ENCODE peak calls at places on chromosomes 7 and 10, in ten cellular contexts. U is OCI-LY7; P is brain microvascular endothelial cell; G is CD8-positive, alpha-beta T cell; V is WTC11; L is breast epithelium; Y is stomach; B is ovary; T is A549; I is mucosa of descending colon. M is an unnamed sample.

GRCh38 chr10:116660860-116661259 is 40.1 kb downstream of the PNLIPRP2 start:
- DNase-seq in G (no peak), L (no peak), B (no peak), V (no peak), T (no peak), P (no peak), Y (no peak), I (no peak), U (no peak), M (no peak)

GRCh38 chr10:19651549-19651948 is 164.7 kb upstream of the PLXDC2 start:
- DNase-seq in T (no peak), I (no peak), U (no peak), L (no peak), P (peak; percentile 86), B (no peak), G (no peak), Y (no peak), V (no peak), M (no peak)

GRCh38 chr7:21059069-21059468 is 272.4 kb upstream of the SP8 start:
- DNase-seq in Y (no peak), I (no peak), P (no peak), U (no peak), T (peak; percentile 10), B (no peak), G (no peak), L (no peak), V (no peak), M (no peak)

GRCh38 chr7:133344275-133344674 is 91.4 kb downstream of the EXOC4 start:
- DNase-seq in T (no peak), B (no peak), V (no peak), G (no peak), I (no peak), L (no peak), U (no peak), Y (no peak), P (peak; percentile 9), M (no peak)

GRCh38 chr7:95582578-95583293 is 13.6 kb downstream of the PDK4 start:
- DNase-seq in P (no peak), L (no peak), V (no peak), U (no peak), T (peak; percentile 7), B (no peak), G (no peak), I (no peak), Y (no peak), M (no peak)

GRCh38 chr10:58641095-58641531 is 128.4 kb downstream of the BICC1 start:
- DNase-seq in Y (no peak), L (peak; percentile 41), U (no peak), B (peak; percentile 23), P (peak; percentile 96), G (no peak), V (no peak), I (no peak), T (peak; percentile 94), M (no peak)

GRCh38 chr10:37937864-37938263 is 38.6 kb downstream of the ZNF25 start:
- DNase-seq in U (no peak), I (no peak), P (no peak), V (no peak), L (no peak), G (no peak), Y (no peak), B (no peak), T (no peak), M (no peak)

GRCh38 chr10:91032614-91033248 is 111.8 kb upstream of the ANKRD1 start:
- DNase-seq in L (no peak), I (peak; percentile 26), B (peak; percentile 21), U (no peak), P (no peak), T (no peak), G (no peak), V (no peak), Y (no peak), M (no peak)

GRCh38 chr10:123808286-123808685 is 83.3 kb downstream of the CPXM2 start:
- DNase-seq in T (no peak), U (no peak), Y (no peak), G (no peak), L (no peak), P (no peak), V (no peak), I (no peak), B (no peak), M (no peak)

GRCh38 chr7:70417061-70417655 is 714.8 kb upstream of the GALNT17 start:
- DNase-seq in B (no peak), P (no peak), L (no peak), I (no peak), U (peak; percentile 54), V (peak; percentile 15), Y (no peak), T (no peak), G (no peak), M (no peak)

GRCh38 chr10:74705361-74705980 is 120.9 kb upstream of the KAT6B start:
- DNase-seq in I (no peak), L (no peak), U (no peak), P (no peak), T (no peak), Y (no peak), G (no peak), B (no peak), V (no peak), M (no peak)

GRCh38 chr10:11533328-11533781 is 78.1 kb downstream of the USP6NL start:
- DNase-seq in Y (no peak), G (no peak), L (no peak), V (no peak), P (no peak), B (no peak), I (no peak), T (peak; percentile 30), U (peak; percentile 56), M (no peak)
- TF ChIP-seq CTCF in Y (peak; percentile 23), G (no peak), L (no peak), V (peak; percentile 18), P (peak; percentile 73), B (no peak), I (no peak), T (no peak), U (peak; percentile 66), M (no peak)

GRCh38 chr10:32582946-32583345 is 137.0 kb downstream of the CCDC7 start:
- DNase-seq in U (no peak), G (no peak), I (no peak), B (no peak), Y (no peak), T (peak; percentile 58), P (no peak), V (no peak), L (no peak), M (no peak)

GRCh38 chr10:32577448-32577847 is 131.5 kb downstream of the CCDC7 start:
- DNase-seq in G (no peak), L (no peak), Y (no peak), T (no peak), V (no peak), U (no peak), B (no peak), P (no peak), I (no peak), M (no peak)
- TF ChIP-seq CTCF in G (no peak), L (no peak), Y (no peak), T (no peak), V (no peak), U (no peak), B (no peak), P (no peak), I (no peak), M (no peak)

GRCh38 chr10:101301111-101301731 is 52.7 kb upstream of the BTRC start:
- DNase-seq in B (no peak), G (no peak), T (peak; percentile 73), Y (peak; percentile 52), P (peak; percentile 27), V (peak; percentile 80), I (peak; percentile 19), L (no peak), U (peak; percentile 50), M (no peak)
- TF ChIP-seq CTCF in B (no peak), G (peak; percentile 26), T (peak; percentile 63), Y (no peak), P (peak; percentile 66), V (peak; percentile 20), I (no peak), L (peak; percentile 47), U (peak; percentile 72), M (no peak)

GRCh38 chr7:122289426-122289825 is 15.1 kb downstream of the FEZF1 start:
- DNase-seq in T (no peak), P (no peak), B (no peak), V (no peak), L (no peak), I (no peak), G (no peak), U (no peak), Y (no peak), M (no peak)

GRCh38 chr7:122291189-122291588 is 13.4 kb downstream of the FEZF1 start:
- DNase-seq in B (no peak), Y (no peak), T (no peak), G (no peak), L (no peak), P (no peak), V (no peak), I (no peak), U (no peak), M (no peak)

DNA sequence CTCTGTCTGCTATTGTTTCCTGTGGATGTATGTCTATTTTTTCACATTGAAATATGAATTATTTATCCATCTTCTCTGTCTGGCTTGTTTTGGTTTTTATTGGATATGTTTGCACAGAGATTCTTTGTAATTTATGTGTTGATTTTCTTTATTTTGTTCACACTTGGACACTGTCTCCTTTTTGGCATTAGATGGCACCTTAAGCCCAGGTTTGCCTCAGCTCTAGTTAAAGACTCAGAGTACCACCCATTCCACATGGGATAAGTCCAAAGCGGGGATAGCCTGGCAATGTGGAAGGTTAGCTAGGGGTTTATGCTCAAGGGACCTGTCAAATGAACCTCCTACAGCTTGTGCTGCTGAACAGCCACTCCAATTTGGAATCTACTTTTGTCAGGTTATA is 14.1 kb downstream of the FEZF1 start:
- DNase-seq in T (no peak), B (no peak), V (no peak), I (no peak), U (no peak), G (no peak), P (no peak), Y (no peak), L (no peak), M (no peak)
- TF ChIP-seq CTCF in T (no peak), B (no peak), V (no peak), I (no peak), U (no peak), G (no peak), P (no peak), Y (no peak), L (no peak), M (no peak)

GRCh38 chr7:88401009-88401623 is 94.4 kb upstream of the STEAP4 start:
- DNase-seq in P (no peak), V (no peak), Y (no peak), G (no peak), T (peak; percentile 22), I (peak; percentile 16), U (peak; percentile 21), L (no peak), B (no peak), M (no peak)
- TF ChIP-seq CTCF in P (peak; percentile 55), V (peak; percentile 52), Y (peak; percentile 17), G (peak; percentile 52), T (peak; percentile 38), I (peak; percentile 33), U (peak; percentile 86), L (no peak), B (no peak), M (no peak)

M was measured in omental fat pad.